ENCODE peak calls at places on chromosomes 7 and 10, in five cellular contexts. J, P, W, S and C are unnamed samples.

GRCh38 chr7:48365010-48365409 is 193.8 kb downstream of the ABCA13 start:
- DNase-seq in J (no peak), P (no peak), W (no peak), S (peak), C (no peak)

GRCh38 chr10:64080071-64080470 is 558.9 kb downstream of the REEP3 start:
- DNase-seq in J (no peak), P (no peak), W (no peak), S (no peak), C (no peak)

GRCh38 chr7:55887786-55888185 is 530 bp downstream of the ZNF713 start:
- DNase-seq in J (no peak), P (no peak), W (no peak), S (peak), C (no peak)

GRCh38 chr10:71999360-72000072 is 35.3 kb downstream of the CHST3 start:
- DNase-seq in J (peak), P (peak), W (no peak), S (no peak), C (peak)

GRCh38 chr10:123132576-123133477 is 2.9 kb upstream of the HMX3 start:
- DNase-seq in J (peak), P (peak), W (peak), S (peak), C (peak)

GRCh38 chr10:109343293-109343692 is 580.0 kb downstream of the XPNPEP1 start:
- DNase-seq in J (no peak), P (no peak), W (no peak), S (no peak), C (no peak)

GRCh38 chr10:122650331-122650730 is 49.3 kb downstream of the C10orf120 start:
- DNase-seq in J (no peak), P (no peak), W (no peak), S (no peak), C (no peak)

GRCh38 chr7:11946794-11947193 is 114.8 kb upstream of the THSD7A start:
- DNase-seq in J (no peak), P (no peak), W (no peak), S (no peak), C (no peak)

GRCh38 chr10:72248477-72249151 is 25.1 kb upstream of the DDIT4 start:
- DNase-seq in J (peak), P (peak), W (peak), S (no peak), C (peak)

GRCh38 chr10:86362566-86363183 is 3.9 kb downstream of the GRID1 start:
- DNase-seq in J (no peak), P (no peak), W (no peak), S (no peak), C (peak)

GRCh38 chr7:34939175-34939574 is 98.1 kb downstream of the DPY19L1 start:
- DNase-seq in J (no peak), P (no peak), W (no peak), S (peak), C (no peak)